ENCODE peak calls at places on chromosome 2, in seven cellular contexts. One of them, this sample, is unnamed.

GRCh38 chr2:227597993-227598392 is 700 bp upstream of the SCYGR2 start:
- DNase-seq in aorta: no peak
- DNase-seq in COR-L47: no peak
- DNase-seq in activated CD4-positive, alpha-beta T cell treated with anti-CD3 and anti-CD28 coated beads, Interleukin-2, amount 50 U/mL, for 48 hours: no peak
- DNase-seq in small intestine: no peak
- DNase-seq in HTR-8/SVneo: peak; percentile 12
- DNase-seq in activated naive CD8-positive, alpha-beta T cell treated with anti-CD3 and anti-CD28 coated beads, Interleukin-2, amount 50 U/mL, for 24 hours: no peak
- DNase-seq in this sample: no peak

GRCh38 chr2:98445167-98445522 is 487 bp downstream of the INPP4A start:
- DNase-seq in HTR-8/SVneo: peak; percentile 44
- DNase-seq in activated CD4-positive, alpha-beta T cell treated with anti-CD3 and anti-CD28 coated beads, Interleukin-2, amount 50 U/mL, for 48 hours: peak; percentile 32
- DNase-seq in COR-L47: peak; percentile 56
- DNase-seq in small intestine: peak; percentile 32
- DNase-seq in aorta: no peak
- DNase-seq in activated naive CD8-positive, alpha-beta T cell treated with anti-CD3 and anti-CD28 coated beads, Interleukin-2, amount 50 U/mL, for 24 hours: peak; percentile 44
- DNase-seq in this sample: peak; percentile 49

GRCh38 chr2:173231042-173231441 is 123.6 kb upstream of the CDCA7 start:
- DNase-seq in activated naive CD8-positive, alpha-beta T cell treated with anti-CD3 and anti-CD28 coated beads, Interleukin-2, amount 50 U/mL, for 24 hours: no peak
- DNase-seq in small intestine: peak; percentile 65
- DNase-seq in COR-L47: peak; percentile 70
- DNase-seq in activated CD4-positive, alpha-beta T cell treated with anti-CD3 and anti-CD28 coated beads, Interleukin-2, amount 50 U/mL, for 48 hours: no peak
- DNase-seq in aorta: no peak
- DNase-seq in HTR-8/SVneo: no peak
- DNase-seq in this sample: no peak

GRCh38 chr2:172087191-172087779 is 2.0 kb downstream of the DLX1 start:
- DNase-seq in COR-L47: no peak
- DNase-seq in HTR-8/SVneo: no peak
- DNase-seq in small intestine: no peak
- DNase-seq in aorta: no peak
- DNase-seq in activated CD4-positive, alpha-beta T cell treated with anti-CD3 and anti-CD28 coated beads, Interleukin-2, amount 50 U/mL, for 48 hours: no peak
- DNase-seq in activated naive CD8-positive, alpha-beta T cell treated with anti-CD3 and anti-CD28 coated beads, Interleukin-2, amount 50 U/mL, for 24 hours: no peak
- DNase-seq in this sample: no peak

GRCh38 chr2:63050916-63051794 is 525 bp downstream of the OTX1 start:
- DNase-seq in activated CD4-positive, alpha-beta T cell treated with anti-CD3 and anti-CD28 coated beads, Interleukin-2, amount 50 U/mL, for 48 hours: peak; percentile 18
- DNase-seq in COR-L47: no peak
- DNase-seq in activated naive CD8-positive, alpha-beta T cell treated with anti-CD3 and anti-CD28 coated beads, Interleukin-2, amount 50 U/mL, for 24 hours: peak; percentile 2
- DNase-seq in HTR-8/SVneo: no peak
- DNase-seq in aorta: no peak
- DNase-seq in small intestine: no peak
- DNase-seq in this sample: peak; percentile 31

GRCh38 chr2:105802587-105802986 is 57.9 kb downstream of the NCK2 start:
- DNase-seq in small intestine: no peak
- DNase-seq in activated naive CD8-positive, alpha-beta T cell treated with anti-CD3 and anti-CD28 coated beads, Interleukin-2, amount 50 U/mL, for 24 hours: peak; percentile 59
- DNase-seq in activated CD4-positive, alpha-beta T cell treated with anti-CD3 and anti-CD28 coated beads, Interleukin-2, amount 50 U/mL, for 48 hours: peak; percentile 67
- DNase-seq in aorta: no peak
- DNase-seq in COR-L47: no peak
- DNase-seq in HTR-8/SVneo: no peak
- DNase-seq in this sample: peak; percentile 11

GRCh38 chr2:109126501-109126860 is 2.5 kb upstream of the SH3RF3 start:
- DNase-seq in HTR-8/SVneo: peak; percentile 45
- DNase-seq in activated CD4-positive, alpha-beta T cell treated with anti-CD3 and anti-CD28 coated beads, Interleukin-2, amount 50 U/mL, for 48 hours: no peak
- DNase-seq in activated naive CD8-positive, alpha-beta T cell treated with anti-CD3 and anti-CD28 coated beads, Interleukin-2, amount 50 U/mL, for 24 hours: no peak
- DNase-seq in COR-L47: no peak
- DNase-seq in small intestine: no peak
- DNase-seq in aorta: no peak
- DNase-seq in this sample: peak; percentile 94

GRCh38 chr2:157182204-157182709 is 75.2 kb upstream of the GALNT5 start:
- DNase-seq in small intestine: no peak
- DNase-seq in aorta: no peak
- DNase-seq in activated naive CD8-positive, alpha-beta T cell treated with anti-CD3 and anti-CD28 coated beads, Interleukin-2, amount 50 U/mL, for 24 hours: no peak
- DNase-seq in HTR-8/SVneo: no peak
- DNase-seq in activated CD4-positive, alpha-beta T cell treated with anti-CD3 and anti-CD28 coated beads, Interleukin-2, amount 50 U/mL, for 48 hours: no peak
- DNase-seq in COR-L47: no peak
- DNase-seq in this sample: no peak

GRCh38 chr2:181036848-181037603 is 56.6 kb downstream of the UBE2E3 start:
- DNase-seq in HTR-8/SVneo: peak; percentile 35
- DNase-seq in small intestine: no peak
- DNase-seq in activated naive CD8-positive, alpha-beta T cell treated with anti-CD3 and anti-CD28 coated beads, Interleukin-2, amount 50 U/mL, for 24 hours: no peak
- DNase-seq in activated CD4-positive, alpha-beta T cell treated with anti-CD3 and anti-CD28 coated beads, Interleukin-2, amount 50 U/mL, for 48 hours: no peak
- DNase-seq in aorta: no peak
- DNase-seq in COR-L47: no peak
- DNase-seq in this sample: peak; percentile 82

GRCh38 chr2:381919-382833 is 94.3 kb upstream of the ALKAL2 start:
- DNase-seq in small intestine: no peak
- DNase-seq in COR-L47: no peak
- DNase-seq in activated naive CD8-positive, alpha-beta T cell treated with anti-CD3 and anti-CD28 coated beads, Interleukin-2, amount 50 U/mL, for 24 hours: no peak
- DNase-seq in HTR-8/SVneo: no peak
- DNase-seq in activated CD4-positive, alpha-beta T cell treated with anti-CD3 and anti-CD28 coated beads, Interleukin-2, amount 50 U/mL, for 48 hours: no peak
- DNase-seq in aorta: no peak
- DNase-seq in this sample: no peak